ENCODE peak calls at places on chromosomes 3 and 15, in ten cellular contexts. F is Peyer's patch; T is cardiac fibroblast; L is fibroblast of the aortic adventitia; A is H9; X is choroid plexus epithelial cell; S is activated CD8-positive, alpha-beta T cell treated with anti-CD3 and anti-CD28 coated beads for 36 hours; W is fibroblast of lung; N is CD4-positive, alpha-beta T cell; Q is HL-60. V is an unnamed sample.

GRCh38 chr3:13477946-13478345 is 2.2 kb upstream of the HDAC11 start:
- DNase-seq in Q (no peak), S (no peak), W (no peak), F (no peak), X (no peak), N (no peak), A (no peak), L (no peak), T (no peak), V (no peak)

GRCh38 chr15:33226559-33227181 is 32.2 kb upstream of the FMN1 start:
- DNase-seq in A (peak), Q (peak), W (peak), N (peak), T (peak), X (peak), S (peak), L (no peak), F (peak), V (peak)

GRCh38 chr3:53167418-53168174 is 6.6 kb downstream of the PRKCD start:
- DNase-seq in A (no peak), N (no peak), T (no peak), X (no peak), Q (no peak), W (no peak), F (no peak), S (no peak), L (peak), V (no peak)

GRCh38 chr15:101526442-101526841 is 36.9 kb upstream of the PCSK6 start:
- DNase-seq in Q (no peak), W (no peak), F (no peak), S (no peak), T (no peak), X (no peak), A (no peak), N (no peak), L (no peak), V (no peak)

GRCh38 chr3:158261371-158261991 is 151.6 kb downstream of the RSRC1 start:
- DNase-seq in N (no peak), L (no peak), A (no peak), S (no peak), Q (no peak), X (peak), F (no peak), W (no peak), T (peak), V (no peak)

GRCh38 chr3:46584598-46585467 is 18.7 kb upstream of the LRRC2 start:
- DNase-seq in F (no peak), Q (no peak), L (no peak), T (no peak), S (no peak), W (no peak), N (no peak), X (no peak), A (peak), V (no peak)

GRCh38 chr15:97566957-97567356 is 393.5 kb upstream of the ARRDC4 start:
- DNase-seq in L (no peak), S (no peak), F (no peak), Q (no peak), X (peak), T (peak), A (no peak), W (no peak), N (no peak), V (peak)

GRCh38 chr3:50655009-50655830 is 19.5 kb upstream of the DOCK3 start:
- DNase-seq in W (no peak), S (peak), X (peak), A (no peak), N (no peak), T (no peak), F (no peak), L (no peak), Q (peak), V (no peak)

GRCh38 chr3:48416091-48416505 is 13.8 kb downstream of the PLXNB1 start:
- DNase-seq in Q (no peak), F (no peak), X (no peak), N (no peak), T (no peak), L (no peak), W (no peak), A (no peak), S (no peak), V (no peak)

GRCh38 chr3:13416002-13416793 is 3.9 kb downstream of the NUP210 start:
- DNase-seq in L (no peak), A (peak), X (no peak), S (peak), W (no peak), N (no peak), F (no peak), T (no peak), Q (peak), V (no peak)

GRCh38 chr3:119294889-119295769 is 946 bp downstream of the ARHGAP31 start:
- DNase-seq in A (peak), S (peak), X (peak), Q (no peak), F (peak), N (peak), W (peak), L (peak), T (peak), V (peak)

GRCh38 chr3:4509043-4509442 is 15.9 kb downstream of the ITPR1 start:
- DNase-seq in Q (no peak), T (no peak), N (no peak), S (no peak), L (no peak), X (no peak), F (no peak), W (no peak), A (no peak), V (no peak)

GRCh38 chr3:62665627-62666433 is 209.4 kb downstream of the CADPS start:
- DNase-seq in N (no peak), Q (peak), S (peak), L (peak), T (peak), W (peak), A (peak), X (peak), F (peak), V (peak)
- TF ChIP-seq CTCF in N (no peak), Q (peak), S (peak), L (peak), T (peak), W (peak), A (peak), X (peak), F (peak), V (peak)

DNA sequence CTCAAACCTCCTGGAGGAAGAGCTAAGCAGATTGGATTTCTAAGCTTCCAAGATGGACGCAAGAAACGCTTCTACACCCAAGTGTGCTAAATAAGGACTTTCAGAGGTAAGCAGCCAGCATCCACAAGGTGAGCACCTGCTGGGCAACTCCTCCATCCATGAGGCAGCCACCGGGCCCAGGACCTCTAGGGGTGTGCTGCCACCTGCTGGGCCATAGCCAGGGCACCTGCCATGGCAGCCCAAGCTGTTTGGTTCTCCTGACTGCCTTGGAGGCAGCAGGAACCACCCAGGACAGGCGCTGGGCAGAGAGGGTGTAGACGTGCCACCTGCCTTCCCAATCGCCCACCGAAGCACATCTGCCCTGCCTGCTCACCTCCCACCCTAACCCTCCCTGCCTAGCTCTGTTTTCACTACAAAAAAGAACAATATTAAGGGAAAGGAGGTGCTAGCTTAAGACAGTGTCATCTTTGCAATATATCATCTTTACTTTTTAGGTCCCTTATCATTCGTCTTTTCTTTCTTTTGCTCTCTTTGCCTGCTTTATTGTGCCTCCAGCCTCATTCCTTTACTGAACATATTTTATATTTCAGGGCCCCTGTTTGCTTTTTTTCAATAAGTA is 12.9 kb downstream of the C15orf62 start:
- DNase-seq in Q (peak), A (peak), T (no peak), S (peak), X (peak), F (peak), W (no peak), N (peak), L (no peak), V (peak)
- TF ChIP-seq CTCF in Q (peak), A (peak), T (peak), S (peak), X (peak), F (peak), W (no peak), N (peak), L (peak), V (peak)

GRCh38 chr15:43325039-43325438 is 5.3 kb downstream of the LCMT2 start:
- DNase-seq in A (no peak), F (no peak), Q (no peak), X (no peak), T (no peak), N (no peak), L (no peak), W (no peak), S (no peak), V (no peak)

GRCh38 chr15:43329222-43329959 is 982 bp downstream of the LCMT2 start:
- DNase-seq in A (no peak), T (no peak), Q (no peak), W (peak), F (peak), S (no peak), N (peak), X (peak), L (peak), V (no peak)

GRCh38 chr15:43330780-43331086 is 360 bp upstream of the LCMT2 start:
- DNase-seq in Q (no peak), L (no peak), F (no peak), X (no peak), A (no peak), S (no peak), N (no peak), W (no peak), T (no peak), V (no peak)

GRCh38 chr15:43329960-43330779 is at the start of gene LCMT2:
- DNase-seq in A (peak), X (peak), N (peak), T (peak), L (peak), Q (peak), W (peak), F (peak), S (peak), V (peak)
- TF ChIP-seq CTCF in A (no peak), X (no peak), N (peak), T (no peak), L (no peak), Q (no peak), W (no peak), F (peak), S (no peak), V (no peak)

GRCh38 chr15:79310985-79311900 is at the start of gene TMED3:
- DNase-seq in S (peak), N (peak), F (peak), Q (peak), L (peak), A (peak), X (peak), T (peak), W (peak), V (peak)
- TF ChIP-seq CTCF in S (no peak), N (peak), F (no peak), Q (no peak), L (peak), A (peak), X (peak), T (peak), W (no peak), V (no peak)

GRCh38 chr3:9852528-9852927 is 8.7 kb upstream of the RPUSD3 start:
- DNase-seq in N (no peak), T (no peak), S (no peak), Q (no peak), L (no peak), F (no peak), W (no peak), A (peak), X (no peak), V (no peak)
- TF ChIP-seq CTCF in N (no peak), T (no peak), S (no peak), Q (no peak), L (no peak), F (no peak), W (no peak), A (no peak), X (no peak), V (no peak)

DNA sequence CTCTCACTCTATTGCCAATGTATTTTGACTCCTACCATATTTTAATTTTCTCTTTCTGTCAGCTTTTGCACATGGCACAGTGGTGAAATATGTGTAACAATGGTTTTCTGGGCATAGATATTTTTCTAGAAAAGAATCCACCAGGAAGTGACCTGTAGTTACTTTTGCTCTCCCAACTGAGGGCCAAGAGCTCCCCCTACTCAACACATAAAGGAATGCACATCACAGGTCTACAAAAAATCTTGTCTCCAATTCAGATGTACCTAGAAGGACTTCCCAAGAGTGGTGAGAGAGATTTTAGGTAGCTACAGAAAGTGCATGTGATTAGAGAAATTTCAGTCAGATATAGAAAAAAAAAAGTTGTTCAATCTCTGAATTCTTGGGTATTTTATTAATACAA is 15.6 kb downstream of the CPA3 start:
- DNase-seq in W (no peak), F (no peak), N (no peak), T (no peak), A (peak), Q (peak), L (no peak), S (no peak), X (peak), V (peak)
- TF ChIP-seq CTCF in W (no peak), F (no peak), N (no peak), T (no peak), A (peak), Q (peak), L (no peak), S (no peak), X (no peak), V (no peak)

GRCh38 chr3:65953301-65953812 is 85.4 kb downstream of the MAGI1 start:
- DNase-seq in S (no peak), X (no peak), W (no peak), N (no peak), Q (no peak), F (peak), T (no peak), A (peak), L (peak), V (no peak)
- TF ChIP-seq CTCF in S (no peak), X (no peak), W (no peak), N (no peak), Q (no peak), F (peak), T (no peak), A (no peak), L (no peak), V (no peak)

GRCh38 chr3:197520311-197521276 is 35.2 kb downstream of the BDH1 start:
- DNase-seq in A (peak), X (peak), S (no peak), Q (no peak), F (peak), L (no peak), N (no peak), T (peak), W (peak), V (no peak)
- TF ChIP-seq CTCF in A (no peak), X (no peak), S (no peak), Q (no peak), F (no peak), L (no peak), N (no peak), T (no peak), W (no peak), V (no peak)

DNA sequence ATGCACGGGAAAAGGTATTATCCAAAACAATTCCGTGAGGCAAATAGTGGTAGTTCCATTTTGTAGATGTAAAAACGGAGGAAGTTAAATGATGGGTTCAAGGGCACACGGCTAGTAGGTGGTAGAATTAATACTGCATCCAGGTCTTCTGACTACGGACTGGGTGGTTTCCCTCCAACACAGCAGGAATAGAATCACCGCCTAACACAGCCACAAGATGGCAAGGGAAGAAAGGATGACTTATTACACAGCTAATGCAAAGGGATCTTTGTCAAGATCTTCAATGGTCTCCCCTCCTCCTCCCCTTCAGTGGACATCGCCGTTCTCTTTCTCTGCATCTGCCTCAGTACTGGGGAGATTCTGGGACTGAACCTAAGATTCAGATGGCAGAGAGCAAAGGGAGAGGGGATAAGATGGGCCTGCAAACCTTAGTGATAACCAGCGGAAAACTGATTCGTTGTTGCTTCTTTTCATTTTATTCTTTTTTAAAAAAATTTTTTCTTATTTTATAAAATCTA is 574 bp upstream of the TOPBP1 start:
- DNase-seq in F (no peak), T (peak), S (peak), N (no peak), L (peak), W (peak), Q (peak), X (peak), A (peak), V (peak)
- TF ChIP-seq CTCF in F (peak), T (peak), S (peak), N (no peak), L (peak), W (no peak), Q (no peak), X (peak), A (peak), V (no peak)

DNA sequence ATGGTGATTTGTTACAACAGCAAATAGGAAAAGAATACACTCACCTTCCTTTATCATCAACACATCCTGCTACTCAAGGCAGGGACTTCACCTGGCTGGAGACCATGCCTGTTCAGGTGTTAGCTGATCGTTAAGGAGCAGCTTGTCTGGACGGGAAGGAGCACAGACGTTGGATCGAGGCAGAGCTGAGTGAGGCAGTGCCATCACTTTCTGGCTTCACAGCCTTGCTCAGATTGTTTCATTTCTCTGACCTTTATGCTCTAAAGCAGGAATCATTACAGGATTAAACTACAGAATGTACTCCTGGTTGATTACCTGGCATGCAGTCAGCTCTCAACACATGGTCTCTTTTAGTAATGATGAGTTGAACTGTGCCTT is 119.0 kb upstream of the NR2E3 start:
- DNase-seq in A (no peak), F (no peak), X (no peak), S (no peak), L (no peak), W (no peak), N (no peak), Q (no peak), T (no peak), V (no peak)
- TF ChIP-seq CTCF in A (no peak), F (no peak), X (no peak), S (no peak), L (no peak), W (no peak), N (no peak), Q (no peak), T (no peak), V (no peak)

V was measured in MCF 10A.